ENCODE peak calls at places on chromosomes 7 and 10, in eight cellular contexts. One of them, this sample, is unnamed.
A peak's percentile ranks its signal among the peaks of the same experiment; 100 is the strongest.

GRCh38 chr10:112078003-112078402 is 105.6 kb downstream of the GPAM start:
- DNase-seq in right atrium auricular region: no peak
- DNase-seq in transverse colon: no peak
- DNase-seq in fibroblast of villous mesenchyme: no peak
- DNase-seq in A549: no peak
- DNase-seq in AG04450: no peak
- DNase-seq in cardiac muscle cell: no peak
- DNase-seq in fibroblast of pulmonary artery: no peak
- DNase-seq in this sample: no peak

GRCh38 chr7:20602306-20602705 is 13.2 kb upstream of the ABCB5 start:
- DNase-seq in right atrium auricular region: no peak
- DNase-seq in transverse colon: no peak
- DNase-seq in fibroblast of villous mesenchyme: no peak
- DNase-seq in A549: no peak
- DNase-seq in AG04450: no peak
- DNase-seq in cardiac muscle cell: no peak
- DNase-seq in fibroblast of pulmonary artery: no peak
- DNase-seq in this sample: no peak

GRCh38 chr7:48638041-48638440 is 286.3 kb upstream of the CDC14C start:
- DNase-seq in right atrium auricular region: no peak
- DNase-seq in transverse colon: no peak
- DNase-seq in fibroblast of villous mesenchyme: no peak
- DNase-seq in A549: no peak
- DNase-seq in AG04450: no peak
- DNase-seq in cardiac muscle cell: no peak
- DNase-seq in fibroblast of pulmonary artery: no peak
- DNase-seq in this sample: no peak

GRCh38 chr7:82839063-82839462 is 323.6 kb downstream of the PCLO start:
- DNase-seq in right atrium auricular region: no peak
- DNase-seq in transverse colon: no peak
- DNase-seq in fibroblast of villous mesenchyme: no peak
- DNase-seq in A549: no peak
- DNase-seq in AG04450: no peak
- DNase-seq in cardiac muscle cell: no peak
- DNase-seq in fibroblast of pulmonary artery: no peak
- DNase-seq in this sample: no peak

GRCh38 chr7:148697256-148697841 is 1.4 kb upstream of the CUL1 start:
- DNase-seq in right atrium auricular region: peak; percentile 73
- DNase-seq in transverse colon: peak; percentile 15
- DNase-seq in fibroblast of villous mesenchyme: peak; percentile 70
- DNase-seq in A549: no peak
- DNase-seq in AG04450: no peak
- DNase-seq in cardiac muscle cell: peak; percentile 78
- DNase-seq in fibroblast of pulmonary artery: peak; percentile 77
- DNase-seq in this sample: no peak

GRCh38 chr10:96714031-96714590 is 6.2 kb downstream of the PIK3AP1 start:
- DNase-seq in right atrium auricular region: no peak
- DNase-seq in transverse colon: no peak
- DNase-seq in fibroblast of villous mesenchyme: no peak
- DNase-seq in A549: no peak
- DNase-seq in AG04450: no peak
- DNase-seq in cardiac muscle cell: no peak
- DNase-seq in fibroblast of pulmonary artery: no peak
- DNase-seq in this sample: no peak

GRCh38 chr10:85645097-85645496 is 721.5 kb downstream of the GRID1 start:
- DNase-seq in right atrium auricular region: no peak
- DNase-seq in transverse colon: no peak
- DNase-seq in fibroblast of villous mesenchyme: no peak
- DNase-seq in A549: no peak
- DNase-seq in AG04450: no peak
- DNase-seq in cardiac muscle cell: no peak
- DNase-seq in fibroblast of pulmonary artery: no peak
- DNase-seq in this sample: no peak

GRCh38 chr7:106421181-106421762 is 136.5 kb upstream of the NAMPT start:
- DNase-seq in right atrium auricular region: peak; percentile 92
- DNase-seq in transverse colon: peak; percentile 55
- DNase-seq in fibroblast of villous mesenchyme: peak; percentile 81
- DNase-seq in A549: no peak
- DNase-seq in AG04450: peak; percentile 83
- DNase-seq in cardiac muscle cell: peak; percentile 99
- DNase-seq in fibroblast of pulmonary artery: peak; percentile 100
- DNase-seq in this sample: peak; percentile 83

GRCh38 chr10:47026301-47027107 is 115.3 kb downstream of the PTPN20 start:
- DNase-seq in right atrium auricular region: no peak
- DNase-seq in transverse colon: peak; percentile 5
- DNase-seq in fibroblast of villous mesenchyme: no peak
- DNase-seq in A549: no peak
- DNase-seq in AG04450: no peak
- DNase-seq in cardiac muscle cell: no peak
- DNase-seq in fibroblast of pulmonary artery: no peak
- DNase-seq in this sample: peak; percentile 63

GRCh38 chr10:63977329-63977923 is 456.2 kb downstream of the REEP3 start:
- DNase-seq in right atrium auricular region: no peak
- DNase-seq in transverse colon: peak; percentile 23
- DNase-seq in fibroblast of villous mesenchyme: peak; percentile 23
- DNase-seq in A549: peak; percentile 60
- DNase-seq in AG04450: no peak
- DNase-seq in cardiac muscle cell: peak; percentile 51
- DNase-seq in fibroblast of pulmonary artery: peak; percentile 52
- DNase-seq in this sample: no peak

GRCh38 chr10:119233821-119234220 is 26.4 kb downstream of the GRK5 start:
- DNase-seq in right atrium auricular region: no peak
- DNase-seq in transverse colon: no peak
- DNase-seq in fibroblast of villous mesenchyme: peak; percentile 92
- DNase-seq in A549: no peak
- DNase-seq in AG04450: no peak
- DNase-seq in cardiac muscle cell: peak; percentile 67
- DNase-seq in fibroblast of pulmonary artery: peak; percentile 85
- DNase-seq in this sample: no peak

GRCh38 chr10:128463991-128464755 is 337.9 kb upstream of the MKI67 start:
- DNase-seq in right atrium auricular region: peak; percentile 78
- DNase-seq in transverse colon: peak; percentile 29
- DNase-seq in fibroblast of villous mesenchyme: peak; percentile 18
- DNase-seq in A549: peak; percentile 66
- DNase-seq in AG04450: peak; percentile 39
- DNase-seq in cardiac muscle cell: peak; percentile 16
- DNase-seq in fibroblast of pulmonary artery: peak; percentile 55
- DNase-seq in this sample: peak; percentile 83

GRCh38 chr10:22638863-22639262 is 75.5 kb downstream of the PIP4K2A start:
- DNase-seq in right atrium auricular region: no peak
- DNase-seq in transverse colon: no peak
- DNase-seq in fibroblast of villous mesenchyme: no peak
- DNase-seq in A549: no peak
- DNase-seq in AG04450: no peak
- DNase-seq in cardiac muscle cell: no peak
- DNase-seq in fibroblast of pulmonary artery: no peak
- DNase-seq in this sample: no peak

GRCh38 chr7:27576360-27576944 is 86.2 kb downstream of the HIBADH start:
- DNase-seq in right atrium auricular region: no peak
- DNase-seq in transverse colon: no peak
- DNase-seq in fibroblast of villous mesenchyme: peak; percentile 67
- DNase-seq in A549: peak; percentile 38
- DNase-seq in AG04450: peak; percentile 3
- DNase-seq in cardiac muscle cell: peak; percentile 63
- DNase-seq in fibroblast of pulmonary artery: peak; percentile 67
- DNase-seq in this sample: no peak

GRCh38 chr7:25675789-25676474 is 447.6 kb upstream of the NPVF start:
- DNase-seq in right atrium auricular region: no peak
- DNase-seq in transverse colon: no peak
- DNase-seq in fibroblast of villous mesenchyme: no peak
- DNase-seq in A549: no peak
- DNase-seq in AG04450: no peak
- DNase-seq in cardiac muscle cell: no peak
- DNase-seq in fibroblast of pulmonary artery: no peak
- DNase-seq in this sample: no peak

GRCh38 chr7:98911936-98912335 is 33.6 kb downstream of the TRRAP start:
- DNase-seq in right atrium auricular region: no peak
- DNase-seq in transverse colon: no peak
- DNase-seq in fibroblast of villous mesenchyme: no peak
- DNase-seq in A549: no peak
- DNase-seq in AG04450: no peak
- DNase-seq in cardiac muscle cell: no peak
- DNase-seq in fibroblast of pulmonary artery: no peak
- DNase-seq in this sample: no peak

GRCh38 chr7:142917447-142917846 is 16.1 kb downstream of the TRPV5 start:
- DNase-seq in right atrium auricular region: no peak
- DNase-seq in transverse colon: no peak
- DNase-seq in fibroblast of villous mesenchyme: no peak
- DNase-seq in A549: no peak
- DNase-seq in AG04450: no peak
- DNase-seq in cardiac muscle cell: no peak
- DNase-seq in fibroblast of pulmonary artery: no peak
- DNase-seq in this sample: no peak
- H3K4me3 ChIP-seq in right atrium auricular region: no peak overlapping the region
- H3K4me3 ChIP-seq in transverse colon: no peak overlapping the region
- H3K4me3 ChIP-seq in fibroblast of villous mesenchyme: no peak overlapping the region
- H3K4me3 ChIP-seq in A549: no peak overlapping the region
- H3K4me3 ChIP-seq in AG04450: no peak overlapping the region
- H3K4me3 ChIP-seq in cardiac muscle cell: no peak overlapping the region
- H3K4me3 ChIP-seq in fibroblast of pulmonary artery: no peak overlapping the region
- H3K4me3 ChIP-seq in this sample: no peak overlapping the region

DNA sequence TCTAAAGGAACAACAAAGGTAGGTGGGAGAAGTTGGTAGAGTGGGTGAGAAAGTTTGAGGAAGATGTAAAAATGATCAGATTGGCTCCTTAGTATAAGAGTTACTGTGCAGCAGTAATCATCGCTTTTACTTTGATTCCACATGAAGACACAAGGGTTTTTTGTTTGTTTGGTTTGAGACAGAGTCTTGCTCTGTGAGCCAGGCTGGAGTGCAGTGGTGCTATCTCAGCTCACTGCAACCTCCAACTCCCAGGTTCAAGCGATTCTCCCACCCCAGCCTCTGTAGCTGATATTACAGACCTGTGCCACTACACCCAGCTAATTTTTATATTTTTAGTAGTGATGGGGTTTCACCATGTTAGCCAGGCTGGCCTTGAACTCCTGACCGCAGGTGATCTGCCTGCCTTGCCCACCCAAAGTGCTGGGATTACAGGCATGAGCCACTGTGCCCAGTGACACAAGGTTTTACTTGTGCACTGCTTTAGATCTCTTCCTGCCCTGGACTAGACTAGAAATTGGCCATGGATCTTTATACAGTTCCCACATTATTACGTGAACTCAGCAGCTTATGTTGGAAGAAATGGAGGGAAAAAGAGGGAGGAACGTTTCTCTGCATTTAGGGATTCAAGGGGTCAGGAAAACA is 10.7 kb downstream of the LUC7L2 start:
- DNase-seq in right atrium auricular region: no peak
- DNase-seq in transverse colon: no peak
- DNase-seq in fibroblast of villous mesenchyme: no peak
- DNase-seq in A549: no peak
- DNase-seq in AG04450: no peak
- DNase-seq in cardiac muscle cell: no peak
- DNase-seq in fibroblast of pulmonary artery: no peak
- DNase-seq in this sample: no peak
- H3K4me3 ChIP-seq in right atrium auricular region: no peak overlapping the region
- H3K4me3 ChIP-seq in transverse colon: no peak overlapping the region
- H3K4me3 ChIP-seq in fibroblast of villous mesenchyme: no peak overlapping the region
- H3K4me3 ChIP-seq in A549: no peak overlapping the region
- H3K4me3 ChIP-seq in AG04450: no peak overlapping the region
- H3K4me3 ChIP-seq in cardiac muscle cell: no peak overlapping the region
- H3K4me3 ChIP-seq in fibroblast of pulmonary artery: no peak overlapping the region
- H3K4me3 ChIP-seq in this sample: no peak overlapping the region

GRCh38 chr10:3237530-3237929 is 64.9 kb upstream of the PITRM1 start:
- DNase-seq in right atrium auricular region: no peak
- DNase-seq in transverse colon: no peak
- DNase-seq in fibroblast of villous mesenchyme: no peak
- DNase-seq in A549: no peak
- DNase-seq in AG04450: no peak
- DNase-seq in cardiac muscle cell: no peak
- DNase-seq in fibroblast of pulmonary artery: no peak
- DNase-seq in this sample: no peak

GRCh38 chr10:3239920-3240909 is 67.6 kb upstream of the PITRM1 start:
- DNase-seq in right atrium auricular region: no peak
- DNase-seq in transverse colon: no peak
- DNase-seq in fibroblast of villous mesenchyme: no peak
- DNase-seq in A549: no peak
- DNase-seq in AG04450: no peak
- DNase-seq in cardiac muscle cell: no peak
- DNase-seq in fibroblast of pulmonary artery: no peak
- DNase-seq in this sample: no peak

GRCh38 chr10:3238115-3238871 is 65.7 kb upstream of the PITRM1 start:
- DNase-seq in right atrium auricular region: no peak
- DNase-seq in transverse colon: no peak
- DNase-seq in fibroblast of villous mesenchyme: no peak
- DNase-seq in A549: no peak
- DNase-seq in AG04450: no peak
- DNase-seq in cardiac muscle cell: peak; percentile 39
- DNase-seq in fibroblast of pulmonary artery: no peak
- DNase-seq in this sample: no peak

GRCh38 chr10:3241128-3242057 is 68.8 kb upstream of the PITRM1 start:
- DNase-seq in right atrium auricular region: no peak
- DNase-seq in transverse colon: no peak
- DNase-seq in fibroblast of villous mesenchyme: no peak
- DNase-seq in A549: no peak
- DNase-seq in AG04450: no peak
- DNase-seq in cardiac muscle cell: no peak
- DNase-seq in fibroblast of pulmonary artery: no peak
- DNase-seq in this sample: no peak

DNA sequence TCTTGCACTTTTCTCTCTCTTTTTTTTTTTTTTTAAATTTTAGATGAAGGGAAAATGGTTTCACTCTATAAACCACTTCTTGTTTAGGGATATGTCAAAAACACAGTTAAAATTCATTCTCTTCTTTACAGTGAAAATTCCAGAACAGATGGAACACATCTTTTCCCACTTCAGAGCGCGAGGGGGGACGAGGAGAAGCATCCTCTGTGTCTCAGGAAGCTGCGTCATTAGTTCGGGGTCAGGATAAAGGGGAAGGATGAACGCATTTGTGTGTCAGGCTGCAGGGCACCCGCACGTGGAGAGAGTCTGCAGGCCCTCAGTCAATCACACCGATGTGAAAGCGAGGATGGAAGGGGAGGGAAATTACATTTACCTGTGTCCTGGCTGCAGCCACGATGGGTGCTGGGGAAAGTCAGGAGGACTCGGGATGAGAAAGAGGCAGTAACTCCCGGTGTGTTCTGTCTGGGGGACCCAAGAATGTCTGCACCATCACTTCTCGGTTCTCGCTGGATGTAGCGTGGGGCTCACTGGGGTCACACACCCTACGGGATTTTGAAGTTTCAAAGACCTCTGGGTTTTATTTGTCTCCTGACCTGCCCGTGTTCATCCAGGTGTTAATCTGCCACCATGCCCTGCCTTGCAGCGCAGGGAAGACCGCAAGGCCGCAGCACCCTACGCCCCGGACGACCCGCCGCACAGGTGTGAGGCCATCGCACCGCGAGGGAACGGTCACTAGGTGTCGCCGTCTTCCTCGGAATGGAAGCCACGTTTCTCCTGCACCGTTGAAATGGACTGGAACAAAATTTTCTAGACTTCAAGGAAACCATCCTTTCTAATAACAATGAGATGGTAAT is 66.7 kb upstream of the PITRM1 start:
- DNase-seq in right atrium auricular region: peak; percentile 78
- DNase-seq in transverse colon: peak; percentile 83
- DNase-seq in fibroblast of villous mesenchyme: peak; percentile 76
- DNase-seq in A549: peak; percentile 71
- DNase-seq in AG04450: no peak
- DNase-seq in cardiac muscle cell: peak; percentile 81
- DNase-seq in fibroblast of pulmonary artery: peak; percentile 84
- DNase-seq in this sample: no peak
- H3K4me3 ChIP-seq in right atrium auricular region: no peak overlapping the region
- H3K4me3 ChIP-seq in transverse colon: no peak overlapping the region
- H3K4me3 ChIP-seq in fibroblast of villous mesenchyme: no peak overlapping the region
- H3K4me3 ChIP-seq in A549: no peak overlapping the region
- H3K4me3 ChIP-seq in AG04450: no peak overlapping the region
- H3K4me3 ChIP-seq in cardiac muscle cell: no peak overlapping the region
- H3K4me3 ChIP-seq in fibroblast of pulmonary artery: no peak overlapping the region
- H3K4me3 ChIP-seq in this sample: peak overlapping the region; percentile 35

GRCh38 chr10:78301891-78302738 is 268.5 kb downstream of the RPS24 start:
- DNase-seq in right atrium auricular region: peak; percentile 57
- DNase-seq in transverse colon: no peak
- DNase-seq in fibroblast of villous mesenchyme: no peak
- DNase-seq in A549: peak; percentile 22
- DNase-seq in AG04450: no peak
- DNase-seq in cardiac muscle cell: no peak
- DNase-seq in fibroblast of pulmonary artery: no peak
- DNase-seq in this sample: peak; percentile 61
- H3K4me3 ChIP-seq in right atrium auricular region: no peak overlapping the region
- H3K4me3 ChIP-seq in transverse colon: no peak overlapping the region
- H3K4me3 ChIP-seq in fibroblast of villous mesenchyme: peak overlapping the region; percentile 66
- H3K4me3 ChIP-seq in A549: peak overlapping the region; percentile 58
- H3K4me3 ChIP-seq in AG04450: peak overlapping the region; percentile 71
- H3K4me3 ChIP-seq in cardiac muscle cell: peak overlapping the region; percentile 19
- H3K4me3 ChIP-seq in fibroblast of pulmonary artery: no peak overlapping the region
- H3K4me3 ChIP-seq in this sample: peak overlapping the region; percentile 78

This sample was measured in coronary artery.